ENCODE peak calls at places on chromosomes 7 and 10, in ten cellular contexts. One of them, this sample, is unnamed.

GRCh38 chr10:15123749-15124184 is 26.6 kb downstream of the RPP38 start:
- DNase-seq in GM06990: peak; percentile 25
- DNase-seq in fibroblast of pulmonary artery: peak; percentile 81
- DNase-seq in CD8-positive, alpha-beta T cell: no peak
- DNase-seq in neural progenitor cell: no peak
- DNase-seq in CD14-positive monocyte: no peak
- DNase-seq in H9: no peak
- DNase-seq in fibroblast of mammary gland: peak; percentile 80
- DNase-seq in Calu3: no peak
- DNase-seq in tibial nerve: no peak
- DNase-seq in this sample: no peak

GRCh38 chr7:77308792-77309191 is 107.4 kb downstream of the GSAP start:
- DNase-seq in neural progenitor cell: no peak
- DNase-seq in tibial nerve: no peak
- DNase-seq in fibroblast of mammary gland: no peak
- DNase-seq in H9: no peak
- DNase-seq in CD8-positive, alpha-beta T cell: no peak
- DNase-seq in CD14-positive monocyte: no peak
- DNase-seq in GM06990: no peak
- DNase-seq in Calu3: no peak
- DNase-seq in fibroblast of pulmonary artery: no peak
- DNase-seq in this sample: no peak

GRCh38 chr7:103307487-103308231 is 10.4 kb downstream of the PMPCB start:
- DNase-seq in GM06990: no peak
- DNase-seq in H9: no peak
- DNase-seq in CD8-positive, alpha-beta T cell: no peak
- DNase-seq in CD14-positive monocyte: no peak
- DNase-seq in tibial nerve: no peak
- DNase-seq in fibroblast of pulmonary artery: no peak
- DNase-seq in Calu3: no peak
- DNase-seq in neural progenitor cell: no peak
- DNase-seq in fibroblast of mammary gland: no peak
- DNase-seq in this sample: no peak

GRCh38 chr7:147240468-147240867 is 1123.9 kb downstream of the CNTNAP2 start:
- DNase-seq in neural progenitor cell: no peak
- DNase-seq in Calu3: no peak
- DNase-seq in fibroblast of pulmonary artery: no peak
- DNase-seq in GM06990: no peak
- DNase-seq in CD14-positive monocyte: no peak
- DNase-seq in H9: no peak
- DNase-seq in fibroblast of mammary gland: no peak
- DNase-seq in CD8-positive, alpha-beta T cell: no peak
- DNase-seq in tibial nerve: no peak
- DNase-seq in this sample: no peak

GRCh38 chr7:156160811-156161210 is 348.5 kb upstream of the SHH start:
- DNase-seq in CD8-positive, alpha-beta T cell: no peak
- DNase-seq in neural progenitor cell: peak; percentile 78
- DNase-seq in tibial nerve: no peak
- DNase-seq in GM06990: no peak
- DNase-seq in Calu3: peak; percentile 54
- DNase-seq in CD14-positive monocyte: no peak
- DNase-seq in H9: peak; percentile 91
- DNase-seq in fibroblast of pulmonary artery: no peak
- DNase-seq in fibroblast of mammary gland: no peak
- DNase-seq in this sample: no peak

GRCh38 chr7:78691584-78691983 is 761.9 kb downstream of the MAGI2 start:
- DNase-seq in fibroblast of pulmonary artery: no peak
- DNase-seq in neural progenitor cell: no peak
- DNase-seq in H9: no peak
- DNase-seq in GM06990: no peak
- DNase-seq in Calu3: no peak
- DNase-seq in CD14-positive monocyte: no peak
- DNase-seq in CD8-positive, alpha-beta T cell: no peak
- DNase-seq in fibroblast of mammary gland: no peak
- DNase-seq in tibial nerve: no peak
- DNase-seq in this sample: no peak

GRCh38 chr10:111297351-111297848 is 220.6 kb downstream of the ADRA2A start:
- DNase-seq in neural progenitor cell: peak; percentile 32
- DNase-seq in fibroblast of pulmonary artery: no peak
- DNase-seq in Calu3: no peak
- DNase-seq in GM06990: no peak
- DNase-seq in H9: no peak
- DNase-seq in CD8-positive, alpha-beta T cell: no peak
- DNase-seq in tibial nerve: no peak
- DNase-seq in CD14-positive monocyte: no peak
- DNase-seq in fibroblast of mammary gland: peak; percentile 28
- DNase-seq in this sample: no peak

GRCh38 chr10:102159051-102159597 is 6.9 kb downstream of the NOLC1 start:
- DNase-seq in neural progenitor cell: no peak
- DNase-seq in H9: no peak
- DNase-seq in fibroblast of mammary gland: peak; percentile 57
- DNase-seq in GM06990: no peak
- DNase-seq in CD14-positive monocyte: no peak
- DNase-seq in tibial nerve: no peak
- DNase-seq in CD8-positive, alpha-beta T cell: no peak
- DNase-seq in fibroblast of pulmonary artery: no peak
- DNase-seq in Calu3: no peak
- DNase-seq in this sample: no peak

GRCh38 chr10:73871915-73872710 is 2.2 kb downstream of the CAMK2G start:
- DNase-seq in neural progenitor cell: no peak
- DNase-seq in fibroblast of pulmonary artery: no peak
- DNase-seq in CD8-positive, alpha-beta T cell: no peak
- DNase-seq in H9: no peak
- DNase-seq in GM06990: no peak
- DNase-seq in tibial nerve: no peak
- DNase-seq in CD14-positive monocyte: no peak
- DNase-seq in fibroblast of mammary gland: peak; percentile 39
- DNase-seq in Calu3: peak; percentile 54
- DNase-seq in this sample: no peak

GRCh38 chr10:129743738-129744133 is 220.3 kb downstream of the EBF3 start:
- DNase-seq in fibroblast of pulmonary artery: no peak
- DNase-seq in H9: peak; percentile 8
- DNase-seq in CD14-positive monocyte: no peak
- DNase-seq in tibial nerve: no peak
- DNase-seq in CD8-positive, alpha-beta T cell: peak; percentile 25
- DNase-seq in Calu3: no peak
- DNase-seq in GM06990: no peak
- DNase-seq in neural progenitor cell: no peak
- DNase-seq in fibroblast of mammary gland: no peak
- DNase-seq in this sample: no peak

GRCh38 chr10:86968271-86968993 is at the start of gene ADIRF:
- DNase-seq in neural progenitor cell: no peak
- DNase-seq in Calu3: no peak
- DNase-seq in H9: peak; percentile 37
- DNase-seq in CD14-positive monocyte: peak; percentile 40
- DNase-seq in tibial nerve: peak; percentile 72
- DNase-seq in CD8-positive, alpha-beta T cell: peak; percentile 63
- DNase-seq in fibroblast of mammary gland: peak; percentile 28
- DNase-seq in fibroblast of pulmonary artery: no peak
- DNase-seq in GM06990: peak; percentile 14
- DNase-seq in this sample: peak; percentile 79

GRCh38 chr7:86485842-86486241 is 157.9 kb upstream of the GRM3 start:
- DNase-seq in fibroblast of mammary gland: no peak
- DNase-seq in GM06990: no peak
- DNase-seq in CD14-positive monocyte: no peak
- DNase-seq in fibroblast of pulmonary artery: no peak
- DNase-seq in Calu3: no peak
- DNase-seq in CD8-positive, alpha-beta T cell: no peak
- DNase-seq in H9: no peak
- DNase-seq in neural progenitor cell: peak; percentile 28
- DNase-seq in tibial nerve: no peak
- DNase-seq in this sample: no peak

GRCh38 chr7:142371586-142372377 is 113.9 kb upstream of the PRSS58 start:
- DNase-seq in fibroblast of mammary gland: no peak
- DNase-seq in CD14-positive monocyte: no peak
- DNase-seq in GM06990: no peak
- DNase-seq in CD8-positive, alpha-beta T cell: no peak
- DNase-seq in fibroblast of pulmonary artery: no peak
- DNase-seq in H9: no peak
- DNase-seq in tibial nerve: no peak
- DNase-seq in neural progenitor cell: no peak
- DNase-seq in Calu3: no peak
- DNase-seq in this sample: no peak

GRCh38 chr10:91758303-91759146 is 39.7 kb upstream of the TNKS2 start:
- DNase-seq in neural progenitor cell: peak; percentile 54
- DNase-seq in H9: no peak
- DNase-seq in CD8-positive, alpha-beta T cell: no peak
- DNase-seq in Calu3: no peak
- DNase-seq in tibial nerve: no peak
- DNase-seq in fibroblast of mammary gland: peak; percentile 74
- DNase-seq in fibroblast of pulmonary artery: peak; percentile 82
- DNase-seq in GM06990: peak; percentile 13
- DNase-seq in CD14-positive monocyte: no peak
- DNase-seq in this sample: no peak

GRCh38 chr7:137932881-137933269 is 69.0 kb downstream of the CREB3L2 start:
- DNase-seq in H9: no peak
- DNase-seq in fibroblast of pulmonary artery: peak; percentile 49
- DNase-seq in Calu3: no peak
- DNase-seq in GM06990: no peak
- DNase-seq in tibial nerve: no peak
- DNase-seq in CD8-positive, alpha-beta T cell: no peak
- DNase-seq in neural progenitor cell: no peak
- DNase-seq in fibroblast of mammary gland: peak; percentile 93
- DNase-seq in CD14-positive monocyte: no peak
- DNase-seq in this sample: no peak

GRCh38 chr7:149855368-149856305 is 17.5 kb downstream of the ZNF862 start:
- DNase-seq in fibroblast of pulmonary artery: peak; percentile 63
- DNase-seq in CD8-positive, alpha-beta T cell: no peak
- DNase-seq in neural progenitor cell: peak; percentile 49
- DNase-seq in fibroblast of mammary gland: peak; percentile 71
- DNase-seq in GM06990: no peak
- DNase-seq in H9: peak; percentile 74
- DNase-seq in tibial nerve: no peak
- DNase-seq in Calu3: no peak
- DNase-seq in CD14-positive monocyte: no peak
- DNase-seq in this sample: no peak

GRCh38 chr7:135151162-135151932 is 3.5 kb downstream of the TMEM140 start:
- DNase-seq in CD8-positive, alpha-beta T cell: no peak
- DNase-seq in fibroblast of pulmonary artery: no peak
- DNase-seq in GM06990: no peak
- DNase-seq in neural progenitor cell: no peak
- DNase-seq in fibroblast of mammary gland: no peak
- DNase-seq in CD14-positive monocyte: peak; percentile 93
- DNase-seq in Calu3: no peak
- DNase-seq in tibial nerve: no peak
- DNase-seq in H9: no peak
- DNase-seq in this sample: no peak

GRCh38 chr7:40437498-40437897 is 302.7 kb downstream of the SUGCT start:
- DNase-seq in fibroblast of pulmonary artery: peak; percentile 94
- DNase-seq in GM06990: no peak
- DNase-seq in CD14-positive monocyte: no peak
- DNase-seq in neural progenitor cell: no peak
- DNase-seq in H9: no peak
- DNase-seq in Calu3: peak; percentile 9
- DNase-seq in CD8-positive, alpha-beta T cell: no peak
- DNase-seq in fibroblast of mammary gland: peak; percentile 96
- DNase-seq in tibial nerve: no peak
- DNase-seq in this sample: no peak

DNA sequence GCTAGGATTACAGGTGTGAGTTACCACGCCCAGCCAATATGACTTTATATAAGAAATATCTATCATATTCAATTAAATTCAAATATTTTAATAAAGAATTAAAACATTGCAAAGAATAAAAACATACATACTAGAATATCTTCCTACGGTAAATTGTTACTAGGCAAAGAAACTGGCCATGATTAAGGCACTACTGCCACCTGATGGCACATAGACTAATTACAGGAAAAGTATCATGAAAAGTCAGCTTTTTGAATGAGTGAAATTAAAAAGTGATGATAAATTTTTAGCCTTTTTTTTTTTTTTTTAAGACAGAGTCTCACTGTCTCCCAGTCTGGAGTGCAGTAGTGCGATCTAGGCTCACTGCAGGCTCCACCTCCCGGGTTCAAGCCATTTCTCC is 30.9 kb downstream of the MRPS33 start:
- DNase-seq in CD14-positive monocyte: no peak
- DNase-seq in Calu3: no peak
- DNase-seq in fibroblast of pulmonary artery: peak; percentile 11
- DNase-seq in fibroblast of mammary gland: peak; percentile 39
- DNase-seq in CD8-positive, alpha-beta T cell: no peak
- DNase-seq in tibial nerve: no peak
- DNase-seq in GM06990: no peak
- DNase-seq in H9: no peak
- DNase-seq in neural progenitor cell: peak; percentile 14
- DNase-seq in this sample: no peak
- TF ChIP-seq CTCF in CD14-positive monocyte: peak; percentile 76
- TF ChIP-seq CTCF in Calu3: no peak
- TF ChIP-seq CTCF in fibroblast of pulmonary artery: peak; percentile 12
- TF ChIP-seq CTCF in fibroblast of mammary gland: peak; percentile 36
- TF ChIP-seq CTCF in CD8-positive, alpha-beta T cell: no peak
- TF ChIP-seq CTCF in tibial nerve: no peak
- TF ChIP-seq CTCF in GM06990: peak; percentile 30
- TF ChIP-seq CTCF in H9: peak; percentile 84
- TF ChIP-seq CTCF in neural progenitor cell: peak; percentile 60
- TF ChIP-seq CTCF in this sample: no peak

DNA sequence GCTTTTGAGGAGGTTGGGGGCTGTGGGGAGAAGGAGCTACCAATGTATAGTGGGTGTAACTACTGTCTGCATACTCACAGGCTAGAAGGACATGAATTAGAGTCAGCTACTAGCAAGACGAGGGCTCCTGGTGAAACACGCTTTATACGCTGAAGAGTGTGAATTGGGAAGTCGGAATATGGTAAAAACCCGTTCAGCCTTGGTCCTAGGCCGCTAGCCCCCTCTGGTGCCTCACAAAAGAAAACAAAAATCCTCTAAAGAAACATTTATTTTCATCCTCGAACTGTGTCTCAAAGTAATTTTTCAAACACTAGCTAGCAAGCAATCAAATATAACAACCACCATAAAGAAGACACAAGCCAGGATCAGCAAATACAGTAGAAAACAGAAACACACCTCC is 338.1 kb upstream of the SEMA3C start:
- DNase-seq in neural progenitor cell: peak; percentile 35
- DNase-seq in CD8-positive, alpha-beta T cell: no peak
- DNase-seq in CD14-positive monocyte: no peak
- DNase-seq in tibial nerve: no peak
- DNase-seq in GM06990: no peak
- DNase-seq in fibroblast of pulmonary artery: peak; percentile 56
- DNase-seq in H9: no peak
- DNase-seq in fibroblast of mammary gland: peak; percentile 35
- DNase-seq in Calu3: no peak
- DNase-seq in this sample: no peak
- TF ChIP-seq CTCF in neural progenitor cell: peak; percentile 48
- TF ChIP-seq CTCF in CD8-positive, alpha-beta T cell: no peak
- TF ChIP-seq CTCF in CD14-positive monocyte: no peak
- TF ChIP-seq CTCF in tibial nerve: peak; percentile 42
- TF ChIP-seq CTCF in GM06990: no peak
- TF ChIP-seq CTCF in fibroblast of pulmonary artery: peak; percentile 25
- TF ChIP-seq CTCF in H9: peak; percentile 67
- TF ChIP-seq CTCF in fibroblast of mammary gland: peak; percentile 22
- TF ChIP-seq CTCF in Calu3: no peak
- TF ChIP-seq CTCF in this sample: no peak

GRCh38 chr10:126565456-126565855 is 105.0 kb downstream of the C10orf90 start:
- DNase-seq in tibial nerve: no peak
- DNase-seq in H9: no peak
- DNase-seq in neural progenitor cell: peak; percentile 19
- DNase-seq in CD14-positive monocyte: no peak
- DNase-seq in fibroblast of pulmonary artery: no peak
- DNase-seq in fibroblast of mammary gland: no peak
- DNase-seq in Calu3: no peak
- DNase-seq in CD8-positive, alpha-beta T cell: no peak
- DNase-seq in GM06990: no peak
- DNase-seq in this sample: no peak
- TF ChIP-seq CTCF in tibial nerve: no peak
- TF ChIP-seq CTCF in H9: no peak
- TF ChIP-seq CTCF in neural progenitor cell: no peak
- TF ChIP-seq CTCF in CD14-positive monocyte: no peak
- TF ChIP-seq CTCF in fibroblast of pulmonary artery: no peak
- TF ChIP-seq CTCF in fibroblast of mammary gland: no peak
- TF ChIP-seq CTCF in Calu3: no peak
- TF ChIP-seq CTCF in CD8-positive, alpha-beta T cell: no peak
- TF ChIP-seq CTCF in GM06990: no peak
- TF ChIP-seq CTCF in this sample: no peak

GRCh38 chr7:2760098-2760889 is 72.3 kb downstream of the AMZ1 start:
- DNase-seq in CD8-positive, alpha-beta T cell: no peak
- DNase-seq in CD14-positive monocyte: peak; percentile 82
- DNase-seq in GM06990: no peak
- DNase-seq in fibroblast of pulmonary artery: peak; percentile 58
- DNase-seq in neural progenitor cell: peak; percentile 74
- DNase-seq in fibroblast of mammary gland: peak; percentile 66
- DNase-seq in Calu3: peak; percentile 79
- DNase-seq in H9: peak; percentile 67
- DNase-seq in tibial nerve: no peak
- DNase-seq in this sample: no peak
- TF ChIP-seq CTCF in CD8-positive, alpha-beta T cell: no peak
- TF ChIP-seq CTCF in CD14-positive monocyte: peak; percentile 56
- TF ChIP-seq CTCF in GM06990: no peak
- TF ChIP-seq CTCF in fibroblast of pulmonary artery: peak; percentile 40
- TF ChIP-seq CTCF in neural progenitor cell: peak; percentile 61
- TF ChIP-seq CTCF in fibroblast of mammary gland: peak; percentile 54
- TF ChIP-seq CTCF in Calu3: no peak
- TF ChIP-seq CTCF in H9: peak; percentile 70
- TF ChIP-seq CTCF in tibial nerve: no peak
- TF ChIP-seq CTCF in this sample: no peak

This sample was measured in breast epithelium.